ENCODE peak calls at places on chromosomes 1 and 21, in seven cellular contexts. One of them, this sample, is unnamed.

GRCh38 chr1:235329139-235329808 is 904 bp downstream of the GGPS1 start:
- DNase-seq in psoas muscle: no peak
- DNase-seq in ascending aorta: peak
- DNase-seq in GM12878: peak
- DNase-seq in lower lobe of right lung: no peak
- DNase-seq in heart right ventricle: no peak
- DNase-seq in pancreas: peak
- DNase-seq in this sample: no peak

GRCh38 chr1:186008920-186009737 is 274.9 kb downstream of the HMCN1 start:
- DNase-seq in heart right ventricle: no peak
- DNase-seq in pancreas: no peak
- DNase-seq in GM12878: no peak
- DNase-seq in ascending aorta: no peak
- DNase-seq in lower lobe of right lung: no peak
- DNase-seq in psoas muscle: no peak
- DNase-seq in this sample: no peak

GRCh38 chr1:163414778-163415177 is 93.0 kb downstream of the NUF2 start:
- DNase-seq in heart right ventricle: no peak
- DNase-seq in ascending aorta: no peak
- DNase-seq in pancreas: no peak
- DNase-seq in GM12878: peak
- DNase-seq in lower lobe of right lung: no peak
- DNase-seq in psoas muscle: no peak
- DNase-seq in this sample: no peak

GRCh38 chr1:231311696-231312095 is 26.0 kb downstream of the EXOC8 start:
- DNase-seq in GM12878: no peak
- DNase-seq in psoas muscle: no peak
- DNase-seq in pancreas: no peak
- DNase-seq in ascending aorta: no peak
- DNase-seq in heart right ventricle: no peak
- DNase-seq in lower lobe of right lung: no peak
- DNase-seq in this sample: no peak

GRCh38 chr1:41783189-41783639 is 135.5 kb downstream of the HIVEP3 start:
- DNase-seq in heart right ventricle: no peak
- DNase-seq in lower lobe of right lung: no peak
- DNase-seq in GM12878: no peak
- DNase-seq in pancreas: no peak
- DNase-seq in psoas muscle: no peak
- DNase-seq in ascending aorta: no peak
- DNase-seq in this sample: peak

GRCh38 chr1:74531807-74532206 is 19.4 kb upstream of the LRRC53 start:
- DNase-seq in lower lobe of right lung: no peak
- DNase-seq in GM12878: no peak
- DNase-seq in pancreas: no peak
- DNase-seq in ascending aorta: no peak
- DNase-seq in heart right ventricle: no peak
- DNase-seq in psoas muscle: no peak
- DNase-seq in this sample: no peak

GRCh38 chr1:2251363-2251762 is 23.2 kb downstream of the SKI start:
- DNase-seq in heart right ventricle: no peak
- DNase-seq in GM12878: no peak
- DNase-seq in lower lobe of right lung: no peak
- DNase-seq in pancreas: no peak
- DNase-seq in psoas muscle: peak
- DNase-seq in ascending aorta: no peak
- DNase-seq in this sample: no peak

GRCh38 chr1:145782166-145783099 is 41.5 kb downstream of the RNF115 start:
- DNase-seq in ascending aorta: no peak
- DNase-seq in lower lobe of right lung: no peak
- DNase-seq in pancreas: no peak
- DNase-seq in GM12878: no peak
- DNase-seq in heart right ventricle: no peak
- DNase-seq in psoas muscle: no peak
- DNase-seq in this sample: no peak

GRCh38 chr1:40627987-40628902 is 37.2 kb downstream of the RIMS3 start:
- DNase-seq in ascending aorta: peak
- DNase-seq in heart right ventricle: no peak
- DNase-seq in pancreas: no peak
- DNase-seq in lower lobe of right lung: no peak
- DNase-seq in GM12878: peak
- DNase-seq in psoas muscle: no peak
- DNase-seq in this sample: no peak

GRCh38 chr1:99789715-99790114 is 23.3 kb upstream of the FRRS1 start:
- DNase-seq in pancreas: no peak
- DNase-seq in lower lobe of right lung: no peak
- DNase-seq in heart right ventricle: no peak
- DNase-seq in ascending aorta: no peak
- DNase-seq in psoas muscle: no peak
- DNase-seq in GM12878: no peak
- DNase-seq in this sample: no peak

GRCh38 chr1:110554871-110555801 is 36.2 kb upstream of the KCNA10 start:
- DNase-seq in GM12878: no peak
- DNase-seq in pancreas: peak
- DNase-seq in heart right ventricle: peak
- DNase-seq in lower lobe of right lung: peak
- DNase-seq in psoas muscle: peak
- DNase-seq in ascending aorta: peak
- DNase-seq in this sample: no peak

GRCh38 chr1:220217383-220217988 is 54.8 kb downstream of the RAB3GAP2 start:
- DNase-seq in GM12878: no peak
- DNase-seq in psoas muscle: no peak
- DNase-seq in ascending aorta: no peak
- DNase-seq in lower lobe of right lung: no peak
- DNase-seq in heart right ventricle: no peak
- DNase-seq in pancreas: no peak
- DNase-seq in this sample: no peak

GRCh38 chr1:245842106-245842505 is 665.0 kb downstream of the SMYD3 start:
- DNase-seq in heart right ventricle: no peak
- DNase-seq in lower lobe of right lung: no peak
- DNase-seq in pancreas: no peak
- DNase-seq in psoas muscle: no peak
- DNase-seq in ascending aorta: no peak
- DNase-seq in GM12878: no peak
- DNase-seq in this sample: no peak

GRCh38 chr1:160836981-160837557 is 25.6 kb downstream of the CD244 start:
- DNase-seq in pancreas: no peak
- DNase-seq in lower lobe of right lung: no peak
- DNase-seq in heart right ventricle: no peak
- DNase-seq in ascending aorta: no peak
- DNase-seq in GM12878: no peak
- DNase-seq in psoas muscle: no peak
- DNase-seq in this sample: no peak

GRCh38 chr1:60866884-60867648 is 215.3 kb upstream of the NFIA start:
- DNase-seq in ascending aorta: no peak
- DNase-seq in psoas muscle: no peak
- DNase-seq in lower lobe of right lung: no peak
- DNase-seq in heart right ventricle: no peak
- DNase-seq in GM12878: no peak
- DNase-seq in pancreas: no peak
- DNase-seq in this sample: no peak

GRCh38 chr1:51325878-51326755 is 4.2 kb downstream of the TTC39A start:
- DNase-seq in pancreas: no peak
- DNase-seq in ascending aorta: no peak
- DNase-seq in heart right ventricle: peak
- DNase-seq in psoas muscle: no peak
- DNase-seq in GM12878: no peak
- DNase-seq in lower lobe of right lung: no peak
- DNase-seq in this sample: no peak

GRCh38 chr1:41682149-41682548 is 197.7 kb upstream of the EDN2 start:
- DNase-seq in pancreas: no peak
- DNase-seq in lower lobe of right lung: no peak
- DNase-seq in ascending aorta: no peak
- DNase-seq in GM12878: no peak
- DNase-seq in heart right ventricle: no peak
- DNase-seq in psoas muscle: no peak
- DNase-seq in this sample: no peak

GRCh38 chr21:33643658-33644311 is 1.5 kb downstream of the ITSN1 start:
- DNase-seq in pancreas: no peak
- DNase-seq in ascending aorta: no peak
- DNase-seq in psoas muscle: no peak
- DNase-seq in lower lobe of right lung: no peak
- DNase-seq in GM12878: no peak
- DNase-seq in heart right ventricle: no peak
- DNase-seq in this sample: no peak

GRCh38 chr1:209751627-209752231 is 4.1 kb upstream of the TRAF3IP3 start:
- DNase-seq in psoas muscle: no peak
- DNase-seq in lower lobe of right lung: no peak
- DNase-seq in pancreas: no peak
- DNase-seq in ascending aorta: no peak
- DNase-seq in GM12878: peak
- DNase-seq in heart right ventricle: no peak
- DNase-seq in this sample: no peak

GRCh38 chr1:161324020-161324419 is 9.8 kb downstream of the SDHC start:
- DNase-seq in ascending aorta: no peak
- DNase-seq in GM12878: no peak
- DNase-seq in psoas muscle: no peak
- DNase-seq in lower lobe of right lung: no peak
- DNase-seq in heart right ventricle: no peak
- DNase-seq in pancreas: no peak
- DNase-seq in this sample: no peak

GRCh38 chr1:10975567-10976326 is 36.7 kb upstream of the TARDBP start:
- DNase-seq in heart right ventricle: no peak
- DNase-seq in lower lobe of right lung: no peak
- DNase-seq in ascending aorta: peak
- DNase-seq in pancreas: no peak
- DNase-seq in GM12878: no peak
- DNase-seq in psoas muscle: peak
- DNase-seq in this sample: peak

GRCh38 chr21:31442339-31442738 is 98.3 kb upstream of the TIAM1 start:
- DNase-seq in heart right ventricle: no peak
- DNase-seq in GM12878: no peak
- DNase-seq in pancreas: no peak
- DNase-seq in lower lobe of right lung: no peak
- DNase-seq in ascending aorta: no peak
- DNase-seq in psoas muscle: no peak
- DNase-seq in this sample: no peak

GRCh38 chr21:31449912-31450535 is 106.0 kb upstream of the TIAM1 start:
- DNase-seq in pancreas: no peak
- DNase-seq in psoas muscle: no peak
- DNase-seq in GM12878: no peak
- DNase-seq in heart right ventricle: no peak
- DNase-seq in lower lobe of right lung: no peak
- DNase-seq in ascending aorta: no peak
- DNase-seq in this sample: no peak

GRCh38 chr21:31447477-31447876 is 103.4 kb upstream of the TIAM1 start:
- DNase-seq in heart right ventricle: no peak
- DNase-seq in GM12878: no peak
- DNase-seq in ascending aorta: no peak
- DNase-seq in psoas muscle: peak
- DNase-seq in pancreas: no peak
- DNase-seq in lower lobe of right lung: no peak
- DNase-seq in this sample: no peak

GRCh38 chr21:31444061-31444460 is 100.0 kb upstream of the TIAM1 start:
- DNase-seq in heart right ventricle: no peak
- DNase-seq in psoas muscle: peak
- DNase-seq in ascending aorta: no peak
- DNase-seq in lower lobe of right lung: no peak
- DNase-seq in pancreas: no peak
- DNase-seq in GM12878: no peak
- DNase-seq in this sample: no peak

DNA sequence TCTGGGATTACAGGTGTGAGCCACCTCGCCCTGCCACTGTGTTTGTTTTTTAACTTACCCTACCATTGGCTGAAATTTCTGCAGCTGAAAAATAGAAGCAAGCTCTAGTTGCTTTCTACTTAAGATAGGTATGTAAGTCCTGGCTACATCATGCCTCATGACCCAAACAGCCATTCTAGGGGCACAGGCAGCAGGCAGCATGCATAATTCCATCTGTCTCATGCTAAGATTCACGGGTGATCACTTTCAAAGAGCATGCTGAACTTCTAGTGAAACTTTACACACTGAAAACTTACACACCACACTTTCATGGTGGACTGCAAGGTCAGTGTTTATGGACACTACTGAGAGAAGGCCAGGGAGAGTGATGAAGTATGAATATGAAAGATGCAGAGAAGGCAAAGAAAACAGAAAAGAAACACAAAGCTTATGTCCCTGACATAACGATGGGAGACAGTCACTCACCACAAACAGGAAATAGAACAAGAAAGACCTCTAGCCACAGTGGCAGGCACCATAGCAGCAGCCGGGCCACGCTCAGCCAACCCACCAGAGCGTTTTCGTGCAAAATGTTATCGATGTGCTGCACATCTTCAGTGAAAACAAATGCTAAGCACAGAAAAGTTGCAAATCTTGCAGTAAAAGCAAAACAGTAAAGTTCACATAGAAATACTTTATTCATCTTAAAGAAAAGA is 102.3 kb upstream of the TIAM1 start:
- DNase-seq in psoas muscle: no peak
- DNase-seq in heart right ventricle: no peak
- DNase-seq in lower lobe of right lung: no peak
- DNase-seq in ascending aorta: no peak
- DNase-seq in GM12878: no peak
- DNase-seq in pancreas: no peak
- DNase-seq in this sample: no peak
- H3K27ac ChIP-seq in psoas muscle: no peak
- H3K27ac ChIP-seq in heart right ventricle: no peak
- H3K27ac ChIP-seq in lower lobe of right lung: no peak
- H3K27ac ChIP-seq in ascending aorta: no peak
- H3K27ac ChIP-seq in GM12878: no peak
- H3K27ac ChIP-seq in pancreas: no peak
- H3K27ac ChIP-seq in this sample: no peak

GRCh38 chr1:33074193-33074945 is 6.6 kb upstream of the AZIN2 start:
- DNase-seq in psoas muscle: no peak
- DNase-seq in GM12878: no peak
- DNase-seq in lower lobe of right lung: no peak
- DNase-seq in pancreas: no peak
- DNase-seq in heart right ventricle: no peak
- DNase-seq in ascending aorta: no peak
- DNase-seq in this sample: no peak
- H3K27ac ChIP-seq in psoas muscle: no peak
- H3K27ac ChIP-seq in GM12878: no peak
- H3K27ac ChIP-seq in lower lobe of right lung: no peak
- H3K27ac ChIP-seq in pancreas: no peak
- H3K27ac ChIP-seq in heart right ventricle: peak
- H3K27ac ChIP-seq in ascending aorta: no peak
- H3K27ac ChIP-seq in this sample: no peak

GRCh38 chr1:182397653-182398388 is 2.6 kb downstream of the TEDDM1 start:
- DNase-seq in pancreas: no peak
- DNase-seq in psoas muscle: no peak
- DNase-seq in lower lobe of right lung: peak
- DNase-seq in ascending aorta: no peak
- DNase-seq in GM12878: no peak
- DNase-seq in heart right ventricle: no peak
- DNase-seq in this sample: no peak
- H3K27ac ChIP-seq in pancreas: no peak
- H3K27ac ChIP-seq in psoas muscle: peak
- H3K27ac ChIP-seq in lower lobe of right lung: peak
- H3K27ac ChIP-seq in ascending aorta: no peak
- H3K27ac ChIP-seq in GM12878: no peak
- H3K27ac ChIP-seq in heart right ventricle: no peak
- H3K27ac ChIP-seq in this sample: peak

DNA sequence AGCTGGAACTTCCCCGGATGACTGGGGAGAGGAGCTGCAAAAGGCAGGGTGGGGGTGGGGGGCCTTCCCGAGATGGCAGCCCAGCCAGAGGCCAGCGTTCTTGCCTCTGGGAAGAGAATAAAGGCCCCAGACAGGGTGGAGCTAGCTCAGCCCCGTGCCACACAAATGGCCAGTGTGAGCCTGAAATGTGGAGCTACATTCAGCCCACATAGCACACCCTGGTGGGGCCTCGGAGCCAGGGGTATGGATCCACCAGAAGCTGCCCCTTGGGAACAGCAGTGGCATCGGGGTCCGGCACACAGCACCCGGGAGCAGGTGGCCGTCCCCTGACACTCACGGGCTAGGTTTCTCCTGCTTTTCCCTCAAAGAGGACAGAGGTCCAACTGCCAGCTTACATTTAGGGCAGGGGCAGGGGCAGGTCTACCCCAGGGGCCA is 93.9 kb downstream of the PDE9A start:
- DNase-seq in ascending aorta: no peak
- DNase-seq in pancreas: no peak
- DNase-seq in heart right ventricle: no peak
- DNase-seq in psoas muscle: no peak
- DNase-seq in GM12878: no peak
- DNase-seq in lower lobe of right lung: no peak
- DNase-seq in this sample: no peak
- H3K27ac ChIP-seq in ascending aorta: no peak
- H3K27ac ChIP-seq in pancreas: no peak
- H3K27ac ChIP-seq in heart right ventricle: peak
- H3K27ac ChIP-seq in psoas muscle: no peak
- H3K27ac ChIP-seq in GM12878: no peak
- H3K27ac ChIP-seq in lower lobe of right lung: peak
- H3K27ac ChIP-seq in this sample: no peak

This sample was measured in gastrocnemius medialis.